ENCODE peak calls at places on chromosomes 3 and 15, in seven cellular contexts. V, W, Q, G, X, R and P are unnamed samples.

GRCh38 chr3:49616491-49616941 is 57.6 kb upstream of the APEH start:
- DNase-seq in V (no peak), W (peak), Q (no peak), G (no peak), X (no peak), R (peak), P (peak)

GRCh38 chr3:14623569-14624051 is 28.0 kb upstream of the CCDC174 start:
- DNase-seq in V (no peak), W (no peak), Q (no peak), G (no peak), X (no peak), R (no peak), P (no peak)

GRCh38 chr3:34008191-34008590 is 209.8 kb downstream of the PDCD6IP start:
- DNase-seq in V (peak), W (peak), Q (peak), G (no peak), X (no peak), R (no peak), P (peak)

GRCh38 chr3:40237892-40238571 is 71.5 kb upstream of the EIF1B start:
- DNase-seq in V (peak), W (peak), Q (no peak), G (peak), X (peak), R (no peak), P (peak)

GRCh38 chr15:65292938-65293518 is 2.8 kb upstream of the RNU5A-1 start:
- DNase-seq in V (no peak), W (no peak), Q (no peak), G (no peak), X (no peak), R (no peak), P (no peak)

GRCh38 chr15:59741274-59741906 is 52.3 kb upstream of the BNIP2 start:
- DNase-seq in V (peak), W (no peak), Q (peak), G (peak), X (peak), R (no peak), P (peak)

GRCh38 chr15:70541511-70541910 is 221.8 kb downstream of the UACA start:
- DNase-seq in V (peak), W (no peak), Q (no peak), G (no peak), X (peak), R (no peak), P (no peak)

GRCh38 chr15:100914876-100915275 is 4.3 kb upstream of the LRRK1 start:
- DNase-seq in V (peak), W (peak), Q (no peak), G (no peak), X (peak), R (peak), P (peak)

GRCh38 chr3:122668930-122669730 is 11.5 kb upstream of the PARP14 start:
- DNase-seq in V (no peak), W (peak), Q (peak), G (no peak), X (peak), R (no peak), P (no peak)

GRCh38 chr3:44680921-44681455 is 31.5 kb upstream of the ZNF502 start:
- DNase-seq in V (no peak), W (no peak), Q (no peak), G (no peak), X (peak), R (no peak), P (no peak)

GRCh38 chr3:39108309-39108708 is 829 bp downstream of the TTC21A start:
- DNase-seq in V (no peak), W (no peak), Q (no peak), G (no peak), X (no peak), R (no peak), P (peak)

GRCh38 chr15:43544266-43544665 is 26.9 kb downstream of the MAP1A start:
- DNase-seq in V (no peak), W (peak), Q (no peak), G (no peak), X (no peak), R (no peak), P (no peak)

GRCh38 chr3:149501524-149501923 is 27.0 kb downstream of the TM4SF4 start:
- DNase-seq in V (no peak), W (peak), Q (peak), G (no peak), X (peak), R (no peak), P (no peak)

GRCh38 chr3:41041899-41042298 is 157.4 kb upstream of the CTNNB1 start:
- DNase-seq in V (no peak), W (no peak), Q (no peak), G (no peak), X (no peak), R (no peak), P (no peak)

GRCh38 chr15:31870336-31871158 is 159.8 kb upstream of the CHRNA7 start:
- DNase-seq in V (peak), W (peak), Q (peak), G (peak), X (peak), R (peak), P (peak)

GRCh38 chr15:81108427-81108826 is 25.6 kb upstream of the CFAP161 start:
- DNase-seq in V (peak), W (no peak), Q (peak), G (no peak), X (no peak), R (no peak), P (no peak)

GRCh38 chr3:151788401-151788800 is 25.5 kb upstream of the AADAC start:
- DNase-seq in V (peak), W (no peak), Q (no peak), G (no peak), X (no peak), R (no peak), P (no peak)

GRCh38 chr3:41900265-41900664 is 61.6 kb downstream of the ULK4 start:
- DNase-seq in V (peak), W (peak), Q (peak), G (peak), X (no peak), R (no peak), P (no peak)

GRCh38 chr3:23685484-23686258 is 120.1 kb upstream of the UBE2E1 start:
- DNase-seq in V (no peak), W (peak), Q (peak), G (no peak), X (peak), R (no peak), P (no peak)

GRCh38 chr15:69400850-69401249 is 13.3 kb upstream of the KIF23 start:
- DNase-seq in V (peak), W (peak), Q (no peak), G (no peak), X (no peak), R (no peak), P (no peak)

GRCh38 chr15:100202309-100202943 is 139.3 kb downstream of the ADAMTS17 start:
- DNase-seq in V (no peak), W (no peak), Q (no peak), G (no peak), X (peak), R (no peak), P (no peak)

GRCh38 chr3:197559662-197560061 is 3.9 kb upstream of the BDH1 start:
- DNase-seq in V (no peak), W (no peak), Q (no peak), G (no peak), X (no peak), R (no peak), P (no peak)

GRCh38 chr15:33234019-33234418 is 39.5 kb upstream of the FMN1 start:
- DNase-seq in V (peak), W (peak), Q (peak), G (peak), X (peak), R (no peak), P (no peak)

GRCh38 chr3:79012530-79012913 is 755.3 kb downstream of the ROBO1 start:
- DNase-seq in V (no peak), W (no peak), Q (no peak), G (no peak), X (no peak), R (no peak), P (no peak)

GRCh38 chr3:39819517-39820298 is 10.3 kb downstream of the MYRIP start:
- DNase-seq in V (peak), W (no peak), Q (no peak), G (no peak), X (no peak), R (no peak), P (no peak)

GRCh38 chr3:46406440-46406785 is 453 bp downstream of the CCR5AS start:
- DNase-seq in V (no peak), W (peak), Q (peak), G (no peak), X (peak), R (no peak), P (no peak)

GRCh38 chr3:120909602-120909878 is 1.5 kb downstream of the STXBP5L start:
- DNase-seq in V (peak), W (no peak), Q (no peak), G (no peak), X (no peak), R (peak), P (peak)

GRCh38 chr3:22450785-22451400 is 699.9 kb upstream of the ZNF385D start:
- DNase-seq in V (peak), W (no peak), Q (peak), G (no peak), X (no peak), R (no peak), P (no peak)

GRCh38 chr15:45499426-45499825 is 23.1 kb downstream of the SLC30A4 start:
- DNase-seq in V (peak), W (no peak), Q (peak), G (no peak), X (peak), R (no peak), P (no peak)

GRCh38 chr3:69052567-69052898 is 400 bp upstream of the TMF1 start:
- DNase-seq in V (no peak), W (no peak), Q (no peak), G (peak), X (no peak), R (no peak), P (no peak)

GRCh38 chr15:77025941-77026411 is 31.1 kb downstream of the PSTPIP1 start:
- DNase-seq in V (no peak), W (no peak), Q (no peak), G (no peak), X (no peak), R (peak), P (peak)

GRCh38 chr3:160583451-160583850 is 18.1 kb upstream of the KPNA4 start:
- DNase-seq in V (no peak), W (no peak), Q (no peak), G (no peak), X (no peak), R (no peak), P (no peak)

GRCh38 chr3:112089956-112090898 is 4.0 kb downstream of the C3orf52 start:
- DNase-seq in V (no peak), W (no peak), Q (no peak), G (no peak), X (peak), R (no peak), P (no peak)

GRCh38 chr3:159865042-159865579 is 123.5 kb upstream of the IL12A start:
- DNase-seq in V (no peak), W (peak), Q (no peak), G (no peak), X (peak), R (no peak), P (no peak)

GRCh38 chr15:98981851-98982722 is 25.5 kb downstream of the PGPEP1L start:
- DNase-seq in V (no peak), W (peak), Q (peak), G (no peak), X (no peak), R (peak), P (no peak)

GRCh38 chr3:55252921-55253320 is 234.2 kb downstream of the WNT5A start:
- DNase-seq in V (no peak), W (peak), Q (no peak), G (no peak), X (no peak), R (no peak), P (no peak)

GRCh38 chr3:134328147-134328591 is 46.1 kb downstream of the AMOTL2 start:
- DNase-seq in V (no peak), W (peak), Q (peak), G (no peak), X (peak), R (no peak), P (peak)

GRCh38 chr15:27328616-27329015 is 357.6 kb downstream of the GABRG3 start:
- DNase-seq in V (no peak), W (no peak), Q (no peak), G (no peak), X (no peak), R (no peak), P (no peak)

GRCh38 chr15:27327467-27328045 is 356.6 kb downstream of the GABRG3 start:
- DNase-seq in V (no peak), W (no peak), Q (no peak), G (no peak), X (no peak), R (no peak), P (no peak)

DNA sequence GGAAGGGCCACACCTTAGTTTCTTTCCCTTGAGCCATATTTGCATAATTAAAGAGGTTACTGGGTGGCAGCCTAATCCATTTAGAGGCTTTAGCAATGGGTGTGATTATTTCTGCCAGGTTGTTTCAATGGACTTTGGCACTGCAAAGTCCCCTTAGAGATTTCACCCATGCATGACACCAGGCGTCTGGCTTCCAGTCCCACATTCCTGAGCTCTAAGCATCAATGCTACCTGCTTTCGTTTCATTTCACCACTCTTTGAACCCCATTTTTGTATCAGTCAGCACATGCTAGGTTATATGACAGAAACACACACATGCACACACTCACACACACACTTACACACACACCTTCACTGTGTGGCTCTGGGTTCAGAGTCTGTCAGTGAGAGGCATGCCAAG is 353.9 kb downstream of the GABRG3 start:
- DNase-seq in V (no peak), W (no peak), Q (no peak), G (no peak), X (no peak), R (no peak), P (no peak)
- H2BK120ac ChIP-seq in V (no peak), W (no peak), Q (no peak), G (no peak), X (no peak), R (no peak), P (no peak)

DNA sequence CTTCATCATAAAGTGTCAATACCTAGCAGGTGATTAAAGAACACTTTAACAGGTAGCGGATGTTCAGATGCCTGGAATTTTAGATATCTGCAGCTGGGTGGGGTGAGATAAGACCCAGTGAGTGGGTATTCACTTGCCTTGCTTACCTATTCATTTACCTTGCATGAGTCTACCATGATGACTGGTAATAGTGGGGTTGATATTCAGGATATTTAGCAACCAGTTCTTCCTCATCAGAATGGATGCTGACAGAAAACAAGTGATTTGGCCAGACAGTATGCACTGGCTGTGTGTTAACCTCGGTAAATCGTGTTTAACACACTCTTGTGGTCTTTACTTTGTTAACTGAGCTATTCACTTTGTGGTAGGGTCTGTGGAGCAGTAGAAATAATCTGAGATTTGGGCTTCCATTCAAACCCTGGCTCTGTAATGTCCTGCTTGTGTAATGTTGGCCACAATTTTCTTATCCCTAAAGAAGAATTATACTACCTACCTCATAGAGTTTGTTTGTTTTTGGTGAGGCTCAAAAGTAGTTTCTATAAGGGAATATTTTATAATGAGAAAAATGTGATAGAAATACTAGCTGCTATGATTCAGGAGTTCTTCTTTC is 391.9 kb upstream of the TBL1XR1 start:
- DNase-seq in V (no peak), W (no peak), Q (no peak), G (no peak), X (no peak), R (no peak), P (no peak)
- H3K9ac ChIP-seq in V (no peak), W (no peak), Q (peak), G (no peak), X (no peak), R (no peak), P (no peak)

GRCh38 chr15:74752011-74752410 is 3.4 kb downstream of the CYP1A2 start:
- DNase-seq in V (no peak), W (no peak), Q (no peak), G (no peak), X (no peak), R (no peak), P (no peak)

GRCh38 chr15:74749832-74750231 is 1.2 kb downstream of the CYP1A2 start:
- DNase-seq in V (no peak), W (no peak), Q (no peak), G (no peak), X (no peak), R (no peak), P (no peak)

GRCh38 chr15:74752486-74753395 is 4.1 kb downstream of the CYP1A2 start:
- DNase-seq in V (peak), W (peak), Q (no peak), G (no peak), X (peak), R (no peak), P (no peak)

GRCh38 chr15:74748322-74748946 is at the start of gene CYP1A2:
- DNase-seq in V (no peak), W (no peak), Q (no peak), G (no peak), X (no peak), R (no peak), P (no peak)

DNA sequence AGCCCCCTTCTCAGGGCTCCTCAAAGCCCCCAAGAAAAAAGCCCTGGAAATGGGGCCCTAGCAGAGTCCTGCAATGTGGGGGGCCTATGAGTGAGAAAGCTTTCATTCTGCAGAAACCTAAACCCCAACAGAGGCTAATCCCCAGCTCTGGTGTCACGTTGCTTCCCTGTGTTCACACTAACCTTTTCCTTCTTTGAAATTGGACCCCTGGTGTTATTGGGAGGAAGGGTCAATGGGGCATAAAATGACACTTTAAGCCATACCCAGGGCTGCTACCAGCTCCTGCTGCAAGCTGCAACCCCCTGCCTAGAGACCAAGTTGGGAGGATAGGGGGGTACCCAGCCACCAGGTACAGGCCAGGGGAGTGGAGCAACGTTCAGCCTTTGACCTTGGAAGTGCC is 2.1 kb downstream of the CYP1A2 start:
- DNase-seq in V (no peak), W (no peak), Q (no peak), G (peak), X (no peak), R (no peak), P (no peak)
- H3K4me2 ChIP-seq in V (no peak), W (no peak), Q (no peak), G (no peak), X (no peak), R (no peak), P (no peak)

GRCh38 chr3:165868088-165868487 is 30.9 kb upstream of the BCHE start:
- DNase-seq in V (no peak), W (no peak), Q (no peak), G (no peak), X (no peak), R (no peak), P (no peak)
- H2BK120ac ChIP-seq in V (no peak), W (no peak), Q (no peak), G (no peak), X (no peak), R (no peak), P (no peak)

GRCh38 chr3:186949281-186949982 is 19.1 kb downstream of the ST6GAL1 start:
- DNase-seq in V (no peak), W (peak), Q (no peak), G (no peak), X (peak), R (no peak), P (no peak)
- H3K9ac ChIP-seq in V (no peak), W (no peak), Q (no peak), G (no peak), X (no peak), R (no peak), P (no peak)

DNA sequence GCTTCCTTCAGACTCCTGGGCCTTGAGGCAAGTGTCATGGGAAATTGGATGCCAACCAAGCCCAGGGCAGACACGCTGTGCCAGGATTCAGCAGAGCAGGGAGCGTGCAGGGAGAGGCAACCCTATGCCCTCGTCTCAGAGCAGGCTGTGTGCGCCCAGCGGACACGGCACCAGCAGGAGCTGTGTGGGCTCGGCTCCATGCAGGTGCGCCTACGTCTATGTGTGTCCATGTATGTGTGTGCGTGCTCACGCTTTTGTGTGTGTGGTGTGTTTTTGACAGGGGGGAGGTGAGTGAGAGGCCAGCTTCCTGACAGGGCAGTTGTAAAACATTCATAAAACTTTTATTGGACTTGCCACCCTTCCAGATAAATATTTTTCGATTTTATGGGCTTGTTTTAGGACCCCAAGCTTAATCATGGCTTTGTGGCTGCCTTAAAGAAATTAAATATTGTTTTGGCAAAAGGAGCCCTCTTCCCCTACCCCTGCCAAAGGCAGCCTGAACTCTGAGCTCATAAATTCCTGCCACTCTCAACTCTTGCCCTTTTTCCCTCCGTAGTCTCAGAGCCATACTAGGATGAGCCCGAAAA is 84.4 kb downstream of the DNAJB8 start:
- DNase-seq in V (no peak), W (no peak), Q (no peak), G (no peak), X (no peak), R (no peak), P (no peak)
- H3K4me2 ChIP-seq in V (no peak), W (no peak), Q (no peak), G (no peak), X (no peak), R (no peak), P (no peak)